ENCODE peak calls at places on chromosomes 16 and 17, in eight cellular contexts. V is effector memory CD4-positive, alpha-beta T cell; R is CD8-positive, alpha-beta memory T cell; K is MM.1S; D is lower leg skin; Q is pancreas; C is skeletal muscle cell; O is body of pancreas. T is an unnamed sample.
A peak's percentile ranks its signal among the peaks of the same experiment; 100 is the strongest.

GRCh38 chr17:34387566-34387965 is 24.5 kb upstream of the CCL1 start:
- DNase-seq in V (no peak), R (no peak), K (no peak), D (no peak), Q (no peak), C (no peak), O (no peak), T (no peak)

GRCh38 chr17:81667754-81668153 is 1.2 kb downstream of the CCDC137 start:
- DNase-seq in V (no peak), R (no peak), K (no peak), D (peak; percentile 52), Q (no peak), C (no peak), O (no peak), T (no peak)

GRCh38 chr17:38563362-38564253 is 42.1 kb downstream of the SRCIN1 start:
- DNase-seq in V (no peak), R (no peak), K (no peak), D (no peak), Q (no peak), C (no peak), O (no peak), T (no peak)

GRCh38 chr17:60664022-60664421 is 13.6 kb upstream of the BCAS3 start:
- DNase-seq in V (no peak), R (no peak), K (no peak), D (no peak), Q (no peak), C (no peak), O (no peak), T (no peak)

GRCh38 chr17:68351395-68351794 is 60.1 kb downstream of the ARSG start:
- DNase-seq in V (no peak), R (no peak), K (no peak), D (no peak), Q (no peak), C (no peak), O (no peak), T (no peak)

GRCh38 chr17:42467889-42468288 is 9.2 kb downstream of the ATP6V0A1 start:
- DNase-seq in V (no peak), R (no peak), K (no peak), D (no peak), Q (peak; percentile 23), C (no peak), O (peak; percentile 21), T (no peak)

GRCh38 chr17:8304181-8304910 is 5.7 kb upstream of the ARHGEF15 start:
- DNase-seq in V (no peak), R (no peak), K (no peak), D (no peak), Q (no peak), C (no peak), O (no peak), T (no peak)

GRCh38 chr16:24069036-24069590 is 187.0 kb upstream of the CACNG3 start:
- DNase-seq in V (no peak), R (no peak), K (no peak), D (no peak), Q (no peak), C (no peak), O (no peak), T (no peak)

GRCh38 chr17:77281024-77281903 is 140.5 kb downstream of the SEC14L1 start:
- DNase-seq in V (peak; percentile 60), R (peak; percentile 71), K (peak; percentile 74), D (peak; percentile 18), Q (peak; percentile 77), C (no peak), O (peak; percentile 74), T (peak; percentile 74)

GRCh38 chr17:8905256-8905778 is 37.8 kb upstream of the PIK3R6 start:
- DNase-seq in V (no peak), R (no peak), K (no peak), D (no peak), Q (peak; percentile 4), C (no peak), O (no peak), T (no peak)

GRCh38 chr16:84818989-84819643 is 669 bp upstream of the CRISPLD2 start:
- DNase-seq in V (no peak), R (no peak), K (no peak), D (no peak), Q (no peak), C (no peak), O (no peak), T (no peak)
- H3K4me3 ChIP-seq in V (no peak overlapping the region), R (no peak overlapping the region), K (no peak overlapping the region), D (no peak overlapping the region), Q (no peak overlapping the region), C (peak overlapping the region; percentile 63), O (no peak overlapping the region), T (no peak overlapping the region)

DNA sequence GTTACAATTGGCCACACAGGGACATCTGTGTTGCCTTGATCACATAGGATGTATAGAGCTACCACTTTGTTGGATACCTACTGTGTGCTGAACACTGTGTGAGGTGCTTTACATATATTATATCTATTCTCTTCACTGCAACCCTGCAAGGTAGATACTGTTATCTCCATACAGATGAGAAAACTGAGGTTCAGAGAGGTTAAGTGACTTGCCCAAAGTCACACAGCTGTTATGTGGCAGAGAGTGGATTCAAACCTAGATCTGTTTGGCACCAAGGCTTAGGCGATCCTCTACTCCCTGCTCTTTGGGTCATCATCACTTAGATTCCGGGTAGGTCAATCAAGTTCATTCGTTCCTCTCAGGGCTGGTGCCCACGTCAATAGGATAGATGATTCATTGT is 260.5 kb upstream of the IRX3 start:
- DNase-seq in V (no peak), R (no peak), K (no peak), D (no peak), Q (no peak), C (no peak), O (no peak), T (no peak)
- H3K4me3 ChIP-seq in V (no peak overlapping the region), R (no peak overlapping the region), K (no peak overlapping the region), D (no peak overlapping the region), Q (no peak overlapping the region), C (no peak overlapping the region), O (no peak overlapping the region), T (no peak overlapping the region)

GRCh38 chr17:16383216-16383615 is 2.3 kb downstream of the UBB start:
- DNase-seq in V (no peak), R (no peak), K (no peak), D (no peak), Q (no peak), C (no peak), O (no peak), T (no peak)
- H3K4me3 ChIP-seq in V (no peak overlapping the region), R (no peak overlapping the region), K (no peak overlapping the region), D (no peak overlapping the region), Q (no peak overlapping the region), C (no peak overlapping the region), O (no peak overlapping the region), T (no peak overlapping the region)

GRCh38 chr17:39772415-39772814 is 34.7 kb downstream of the GRB7 start:
- DNase-seq in V (no peak), R (no peak), K (no peak), D (no peak), Q (no peak), C (no peak), O (no peak), T (no peak)
- H3K4me3 ChIP-seq in V (peak overlapping the region; percentile 23), R (peak overlapping the region; percentile 26), K (no peak overlapping the region), D (no peak overlapping the region), Q (no peak overlapping the region), C (no peak overlapping the region), O (no peak overlapping the region), T (no peak overlapping the region)

DNA sequence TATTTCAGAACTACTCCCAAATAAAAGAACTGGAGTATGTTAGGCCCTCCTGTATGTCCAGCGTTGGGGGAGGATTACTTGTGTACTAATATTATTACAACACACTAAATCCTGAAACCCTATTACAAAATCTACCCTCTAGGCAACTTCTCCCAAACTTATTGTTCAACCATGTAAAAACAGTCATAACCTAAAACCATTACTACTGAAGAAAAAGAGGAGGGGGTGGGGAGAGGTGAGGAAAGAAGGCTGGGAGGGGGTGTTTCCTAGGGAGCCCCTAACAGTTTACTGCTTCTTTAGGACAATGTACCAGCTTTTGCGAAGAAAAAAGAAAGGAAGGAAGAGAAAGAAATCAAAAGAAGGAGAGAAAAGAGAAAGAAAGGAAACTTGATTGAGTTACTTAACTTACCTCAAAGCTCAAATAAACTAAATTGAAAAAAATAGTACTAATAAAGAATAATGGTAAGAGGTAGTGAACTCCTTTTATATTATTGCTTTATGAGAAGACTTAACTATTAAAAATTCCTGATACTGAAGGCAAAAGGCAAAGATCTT is 2.3 kb downstream of the SALL1 start:
- DNase-seq in V (no peak), R (no peak), K (no peak), D (no peak), Q (no peak), C (no peak), O (no peak), T (no peak)
- H3K4me3 ChIP-seq in V (no peak overlapping the region), R (no peak overlapping the region), K (no peak overlapping the region), D (no peak overlapping the region), Q (no peak overlapping the region), C (peak overlapping the region; percentile 76), O (no peak overlapping the region), T (no peak overlapping the region)

GRCh38 chr16:84088695-84089395 is 27.9 kb downstream of the MBTPS1 start:
- DNase-seq in V (peak; percentile 27), R (peak; percentile 52), K (peak; percentile 85), D (no peak), Q (no peak), C (no peak), O (no peak), T (peak; percentile 11)
- H3K4me3 ChIP-seq in V (no peak overlapping the region), R (no peak overlapping the region), K (peak overlapping the region; percentile 4), D (no peak overlapping the region), Q (no peak overlapping the region), C (no peak overlapping the region), O (no peak overlapping the region), T (no peak overlapping the region)

DNA sequence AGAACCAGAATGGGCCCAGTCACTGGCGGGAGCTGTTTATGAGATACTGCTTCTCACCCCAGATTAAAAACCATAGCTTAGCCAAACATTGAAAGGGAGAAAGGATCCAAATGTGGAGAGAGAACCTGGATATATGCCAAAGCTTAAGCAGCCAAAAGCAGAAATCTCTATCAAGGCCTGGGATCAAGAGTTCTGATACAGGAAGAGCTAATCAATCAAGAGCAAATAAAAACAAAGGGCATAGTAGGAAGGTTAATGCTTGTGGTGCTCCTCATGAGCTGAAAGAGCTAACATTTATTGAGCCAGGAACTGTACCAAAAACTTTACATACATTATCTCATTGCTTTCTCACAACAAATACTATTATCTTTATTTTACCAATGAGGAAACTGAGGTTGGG is 2.8 kb downstream of the SLFN12L start:
- DNase-seq in V (no peak), R (no peak), K (no peak), D (no peak), Q (no peak), C (no peak), O (no peak), T (no peak)
- H3K4me3 ChIP-seq in V (peak overlapping the region; percentile 56), R (peak overlapping the region; percentile 72), K (no peak overlapping the region), D (no peak overlapping the region), Q (no peak overlapping the region), C (no peak overlapping the region), O (no peak overlapping the region), T (peak overlapping the region; percentile 21)